ENCODE peak calls at places on chromosomes 7 and 10, in four cellular contexts. H is IMR-90, W is K562, Q is GM12878. K is an unnamed sample.

GRCh38 chr7:67625257-67625713 is 628.7 kb downstream of the TYW1 start:
- DNase-seq in H (peak; percentile 11), W (peak; percentile 80), Q (no peak), K (no peak)

GRCh38 chr10:3563298-3563697 is 221.7 kb downstream of the KLF6 start:
- DNase-seq in H (no peak), W (no peak), Q (no peak), K (no peak)

GRCh38 chr10:119341236-119342016 is 134.1 kb downstream of the GRK5 start:
- DNase-seq in H (peak; percentile 83), W (peak; percentile 19), Q (no peak), K (peak; percentile 44)

GRCh38 chr10:95480901-95481491 is 80.2 kb downstream of the SORBS1 start:
- DNase-seq in H (no peak), W (no peak), Q (no peak), K (no peak)

GRCh38 chr7:110007316-110007910 is 1083.5 kb upstream of the LRRN3 start:
- DNase-seq in H (no peak), W (no peak), Q (no peak), K (no peak)

GRCh38 chr10:62687230-62687748 is 117.2 kb upstream of the ADO start:
- DNase-seq in H (peak; percentile 38), W (no peak), Q (no peak), K (peak; percentile 23)

GRCh38 chr10:100989088-100989487 is 1.7 kb downstream of the TWNK start:
- DNase-seq in H (no peak), W (no peak), Q (no peak), K (no peak)

GRCh38 chr10:11742009-11742778 is at the start of gene ECHDC3:
- DNase-seq in H (no peak), W (peak; percentile 93), Q (no peak), K (peak; percentile 47)

GRCh38 chr7:47035522-47035921 is 546.4 kb downstream of the TNS3 start:
- DNase-seq in H (no peak), W (no peak), Q (no peak), K (no peak)

GRCh38 chr10:33099748-33100147 is 141.7 kb upstream of the ITGB1 start:
- DNase-seq in H (peak; percentile 76), W (no peak), Q (no peak), K (no peak)

GRCh38 chr10:112689327-112689726 is 242.3 kb downstream of the VTI1A start:
- DNase-seq in H (peak; percentile 5), W (peak; percentile 17), Q (no peak), K (peak; percentile 11)
- TF ChIP-seq FOS in H (no peak), W (no peak), Q (no peak), K (no peak)

GRCh38 chr7:45889367-45890067 is 1.2 kb downstream of the IGFBP1 start:
- DNase-seq in H (no peak), W (no peak), Q (no peak), K (peak; percentile 35)
- TF ChIP-seq FOS in H (no peak), W (no peak), Q (no peak), K (no peak)

GRCh38 chr10:132545659-132546367 is 8.2 kb downstream of the INPP5A start:
- DNase-seq in H (no peak), W (no peak), Q (no peak), K (no peak)

GRCh38 chr10:132542819-132543218 is 5.2 kb downstream of the INPP5A start:
- DNase-seq in H (no peak), W (no peak), Q (no peak), K (no peak)

GRCh38 chr10:132546567-132547420 is 9.2 kb downstream of the INPP5A start:
- DNase-seq in H (no peak), W (no peak), Q (no peak), K (no peak)

GRCh38 chr10:132543916-132544743 is 6.5 kb downstream of the INPP5A start:
- DNase-seq in H (no peak), W (no peak), Q (no peak), K (no peak)

DNA sequence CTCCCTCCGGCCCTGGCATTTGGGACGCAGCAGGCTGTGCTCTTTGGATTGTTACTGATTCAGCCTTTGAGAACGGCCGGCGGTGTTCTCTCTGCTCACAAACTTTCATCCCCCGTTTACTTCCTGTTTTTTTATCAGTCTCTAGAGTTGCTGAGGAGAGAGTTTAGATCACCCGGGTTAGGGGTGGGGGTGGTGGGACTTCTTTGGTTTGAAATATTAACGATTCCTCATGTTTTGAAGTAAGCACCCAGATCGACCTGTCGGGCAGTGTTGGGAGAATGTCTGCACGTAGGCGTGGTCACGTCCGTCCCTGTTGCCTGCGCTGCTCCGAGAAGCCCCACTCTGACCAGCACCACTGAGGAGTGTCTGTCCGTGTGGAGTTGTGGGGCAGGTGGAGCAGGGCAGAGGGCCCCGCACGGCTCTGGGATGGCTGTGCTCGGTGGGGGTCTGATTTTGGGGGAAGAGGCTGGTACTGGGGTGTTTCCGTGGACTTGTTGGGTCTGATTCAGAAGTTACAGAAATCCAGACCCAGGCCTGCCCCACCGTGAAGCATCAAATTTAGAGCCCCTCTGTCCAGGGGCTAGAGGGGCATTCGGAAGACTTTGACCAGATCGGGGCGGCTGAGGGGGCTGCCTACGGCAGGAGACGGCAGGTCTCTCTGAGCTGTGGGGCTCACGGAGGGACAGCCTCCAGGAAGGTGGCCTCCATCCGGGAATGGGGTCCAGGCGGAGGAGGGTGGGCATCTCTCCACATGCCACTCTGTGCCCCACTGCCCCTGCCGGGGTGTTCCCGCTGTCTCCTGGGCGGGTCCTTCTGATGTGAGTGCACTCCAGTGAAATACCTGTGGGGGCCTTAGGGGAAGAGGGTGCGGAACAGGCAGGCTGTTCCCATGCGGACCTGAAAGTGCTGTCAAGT is 7.4 kb downstream of the INPP5A start:
- DNase-seq in H (no peak), W (peak; percentile 37), Q (no peak), K (no peak)
- TF ChIP-seq FOS in H (no peak), W (no peak), Q (no peak), K (no peak)

GRCh38 chr7:21128418-21128817 is 299.5 kb upstream of the SP4 start:
- DNase-seq in H (no peak), W (no peak), Q (no peak), K (peak; percentile 22)
- TF ChIP-seq FOS in H (no peak), W (no peak), Q (no peak), K (no peak)

DNA sequence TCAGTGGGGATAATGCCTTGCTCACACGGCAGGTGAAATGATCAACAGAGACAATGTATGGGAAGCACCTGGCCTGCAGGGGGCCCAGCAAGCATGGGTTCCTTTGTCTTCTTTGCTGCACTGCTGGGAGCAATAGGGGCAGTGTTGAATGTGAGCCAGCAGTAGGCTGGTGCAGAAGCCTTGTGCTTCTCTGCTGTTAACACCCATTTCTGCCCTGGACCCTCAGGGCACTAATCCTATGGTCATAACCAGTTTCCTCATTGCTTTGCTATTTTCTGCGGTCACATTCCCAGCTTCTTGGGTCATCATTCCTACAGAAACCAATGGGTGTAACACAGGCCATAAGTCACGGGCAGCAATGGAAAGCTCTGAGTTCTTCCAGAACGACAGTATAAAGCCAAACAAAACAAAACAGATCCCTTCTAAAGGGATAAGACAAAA is 10.9 kb upstream of the LGI1 start:
- DNase-seq in H (peak; percentile 89), W (peak; percentile 14), Q (no peak), K (peak; percentile 2)
- TF ChIP-seq FOS in H (no peak), W (no peak), Q (no peak), K (no peak)

K was measured in endothelial cell of umbilical vein.